ENCODE peak calls at places on chromosomes 4 and X, in five cellular contexts. A, U, H, F and Y are unnamed samples.

GRCh38 chr4:123994917-123995316 is 598.3 kb downstream of the SPRY1 start:
- ATAC-seq in U (no peak), H (no peak), A (no peak), F (no peak), Y (no peak)

GRCh38 chr4:7909463-7909862 is 30.2 kb downstream of the AFAP1 start:
- ATAC-seq in F (no peak), H (no peak), A (no peak), U (no peak), Y (no peak)

GRCh38 chr4:53920116-53920515 is 144.3 kb downstream of the CHIC2 start:
- ATAC-seq in U (no peak), A (no peak), F (no peak), H (no peak), Y (peak; percentile 34)

GRCh38 chr4:72552447-72552846 is 16.6 kb downstream of the ADAMTS3 start:
- ATAC-seq in A (no peak), F (no peak), H (no peak), U (no peak), Y (no peak)

GRCh38 chrX:115425359-115425758 is 135.6 kb upstream of the PLS3 start:
- ATAC-seq in U (no peak), F (no peak), A (no peak), H (no peak), Y (no peak)

GRCh38 chrX:118520206-118520857 is 24.7 kb downstream of the DOCK11 start:
- ATAC-seq in F (peak; percentile 71), H (peak; percentile 67), U (peak; percentile 44), A (no peak), Y (no peak)

GRCh38 chrX:41935827-41936226 is 12.5 kb upstream of the CASK start:
- ATAC-seq in H (no peak), F (no peak), U (no peak), A (no peak), Y (no peak)

GRCh38 chr4:6548201-6548881 is 26.6 kb upstream of the MAN2B2 start:
- ATAC-seq in U (peak; percentile 51), A (peak; percentile 27), H (peak; percentile 77), F (peak; percentile 33), Y (no peak)

GRCh38 chr4:7964890-7965662 is 25.4 kb upstream of the AFAP1 start:
- ATAC-seq in F (no peak), H (peak; percentile 28), U (peak; percentile 47), A (no peak), Y (no peak)

GRCh38 chrX:74160816-74161215 is 143.2 kb upstream of the ZCCHC13 start:
- ATAC-seq in H (no peak), U (no peak), A (no peak), F (no peak), Y (no peak)

GRCh38 chr4:78459327-78459726 is 92.2 kb upstream of the ANXA3 start:
- ATAC-seq in U (no peak), H (no peak), A (no peak), F (no peak), Y (no peak)

GRCh38 chr4:94497690-94498089 is 45.9 kb downstream of the PDLIM5 start:
- ATAC-seq in A (no peak), H (peak; percentile 45), F (no peak), U (no peak), Y (no peak)

GRCh38 chr4:150355858-150356455 is 226.0 kb upstream of the MAB21L2 start:
- ATAC-seq in F (no peak), U (no peak), H (no peak), A (no peak), Y (no peak)

GRCh38 chr4:108702960-108703359 is 52.6 kb downstream of the OSTC start:
- ATAC-seq in H (no peak), F (no peak), U (no peak), A (peak; percentile 39), Y (peak; percentile 56)

GRCh38 chrX:66833426-66833825 is 194.5 kb upstream of the EDA2R start:
- ATAC-seq in U (no peak), H (no peak), F (no peak), A (peak; percentile 27), Y (peak; percentile 73)

GRCh38 chrX:23797371-23798128 is 14.6 kb downstream of the SAT1 start:
- ATAC-seq in F (no peak), A (no peak), H (peak; percentile 37), U (no peak), Y (no peak)

GRCh38 chrX:21661316-21661715 is 3.2 kb upstream of the KLHL34 start:
- ATAC-seq in A (no peak), F (no peak), H (peak; percentile 46), U (no peak), Y (no peak)

GRCh38 chr4:118280501-118281218 is 72.1 kb downstream of the PRSS12 start:
- ATAC-seq in H (peak; percentile 60), A (no peak), F (no peak), U (peak; percentile 38), Y (no peak)

GRCh38 chr4:108383157-108383556 is 214.4 kb upstream of the LEF1 start:
- ATAC-seq in A (no peak), F (no peak), U (no peak), H (no peak), Y (no peak)

GRCh38 chr4:108070775-108071174 is 81.1 kb downstream of the HADH start:
- ATAC-seq in F (no peak), H (no peak), A (no peak), U (no peak), Y (peak; percentile 22)

GRCh38 chr4:80137631-80138030 is 59.7 kb upstream of the PRDM8 start:
- ATAC-seq in U (no peak), A (no peak), F (no peak), H (no peak), Y (no peak)

GRCh38 chr4:158580064-158580463 is 58.4 kb downstream of the RXFP1 start:
- ATAC-seq in A (no peak), F (no peak), H (no peak), U (no peak), Y (no peak)

GRCh38 chr4:160675550-160675949 is 1488.2 kb downstream of the FSTL5 start:
- ATAC-seq in U (no peak), H (no peak), F (no peak), A (no peak), Y (no peak)

GRCh38 chr4:126610933-126611332 is 1021.8 kb upstream of the INTU start:
- ATAC-seq in H (no peak), F (no peak), U (no peak), A (no peak), Y (no peak)

GRCh38 chr4:117796677-117797076 is 237.6 kb upstream of the NDST3 start:
- ATAC-seq in F (no peak), H (no peak), A (no peak), U (no peak), Y (no peak)

GRCh38 chrX:38192007-38192625 is 28.6 kb downstream of the SRPX start:
- ATAC-seq in A (no peak), F (no peak), U (no peak), H (peak; percentile 52), Y (no peak)

GRCh38 chr4:74764119-74764518 is 30.2 kb downstream of the BTC start:
- ATAC-seq in A (no peak), U (no peak), F (no peak), H (no peak), Y (no peak)

GRCh38 chrX:153554519-153555167 is 37.2 kb downstream of the ATP2B3 start:
- ATAC-seq in H (peak; percentile 73), A (peak; percentile 81), U (peak; percentile 65), F (peak; percentile 40), Y (peak; percentile 62)

GRCh38 chr4:95410387-95411005 is 138.3 kb downstream of the UNC5C start:
- ATAC-seq in H (no peak), U (peak; percentile 18), A (no peak), F (no peak), Y (no peak)

GRCh38 chr4:44679060-44679459 is 840 bp downstream of the GUF1 start:
- ATAC-seq in A (no peak), U (no peak), H (no peak), F (no peak), Y (peak; percentile 14)